ENCODE peak calls at places on chromosomes 4 and X, in six cellular contexts. Y is HCT116; R is stimulated activated CD8-positive, alpha-beta memory T cell treated with anti-CD3 and anti-CD28 coated beads, Interleukin-7, amount 100 ng/mL, for 1 hour; D is heart right ventricle; B is mucosa of descending colon; S is NCI-H2107. A is an unnamed sample.

GRCh38 chr4:101349346-101350064 is 2.2 kb upstream of the PPP3CA start:
- DNase-seq in Y (peak), R (no peak), D (peak), B (peak), S (no peak), A (no peak)

GRCh38 chrX:44143061-44143602 is 169.9 kb upstream of the NDP start:
- DNase-seq in Y (no peak), R (no peak), D (no peak), B (no peak), S (no peak), A (no peak)

GRCh38 chr4:139753686-139754085 is 88.1 kb downstream of the MGST2 start:
- DNase-seq in Y (no peak), R (no peak), D (no peak), B (no peak), S (no peak), A (no peak)

GRCh38 chrX:21225643-21226042 is 148.6 kb upstream of the CNKSR2 start:
- DNase-seq in Y (no peak), R (no peak), D (no peak), B (no peak), S (no peak), A (no peak)

GRCh38 chr4:113478032-113478431 is 283.5 kb downstream of the CAMK2D start:
- DNase-seq in Y (no peak), R (no peak), D (no peak), B (no peak), S (no peak), A (no peak)

GRCh38 chr4:60656171-60656570 is 544.0 kb upstream of the ADGRL3 start:
- DNase-seq in Y (no peak), R (no peak), D (no peak), B (no peak), S (no peak), A (no peak)

GRCh38 chrX:24301806-24302205 is 12.1 kb downstream of the SUPT20HL2 start:
- DNase-seq in Y (no peak), R (no peak), D (no peak), B (no peak), S (no peak), A (no peak)

GRCh38 chrX:44873415-44874270 is 655 bp downstream of the KDM6A start:
- DNase-seq in Y (no peak), R (peak), D (peak), B (peak), S (no peak), A (peak)

GRCh38 chr4:104500452-104500851 is 5.8 kb upstream of the CXXC4 start:
- DNase-seq in Y (no peak), R (no peak), D (no peak), B (peak), S (no peak), A (no peak)

GRCh38 chr4:90209922-90210321 is 82.7 kb downstream of the CCSER1 start:
- DNase-seq in Y (no peak), R (no peak), D (no peak), B (no peak), S (no peak), A (no peak)

GRCh38 chrX:147927220-147927619 is 15.5 kb downstream of the FMR1 start:
- DNase-seq in Y (no peak), R (no peak), D (no peak), B (no peak), S (no peak), A (no peak)